ENCODE peak calls at places on chromosomes 6 and 20, in six cellular contexts. V is testis; S is fibroblast of lung; P is activated gamma-delta T cell; W is CD8-positive, alpha-beta T cell; R is amniotic stem cell. D is an unnamed sample.

GRCh38 chr6:44855562-44856494 is 468.3 kb downstream of the CDC5L start:
- DNase-seq in V (no peak), S (peak; percentile 87), P (no peak), W (no peak), R (no peak), D (no peak)

GRCh38 chr6:16319813-16320532 is 81.6 kb downstream of the GMPR start:
- DNase-seq in V (peak; percentile 93), S (peak; percentile 98), P (no peak), W (peak; percentile 78), R (peak; percentile 93), D (no peak)

GRCh38 chr6:138691595-138692057 is 81.9 kb upstream of the CCDC28A start:
- DNase-seq in V (no peak), S (peak; percentile 91), P (no peak), W (no peak), R (no peak), D (no peak)

GRCh38 chr20:60237981-60238380 is 279.8 kb downstream of the CDH26 start:
- DNase-seq in V (no peak), S (no peak), P (no peak), W (no peak), R (no peak), D (no peak)

GRCh38 chr6:154448448-154449096 is 61.9 kb downstream of the CNKSR3 start:
- DNase-seq in V (no peak), S (peak; percentile 94), P (no peak), W (no peak), R (peak; percentile 16), D (no peak)

GRCh38 chr6:128841518-128841917 is 41.4 kb upstream of the LAMA2 start:
- DNase-seq in V (no peak), S (no peak), P (no peak), W (no peak), R (no peak), D (no peak)

GRCh38 chr6:134415681-134416080 is 97.8 kb upstream of the SGK1 start:
- DNase-seq in V (no peak), S (no peak), P (no peak), W (no peak), R (no peak), D (no peak)

GRCh38 chr6:160077526-160077925 is 44.1 kb upstream of the SLC22A1 start:
- DNase-seq in V (no peak), S (peak; percentile 56), P (no peak), W (no peak), R (peak; percentile 11), D (no peak)

GRCh38 chr6:170497845-170498281 is 55.2 kb downstream of the PSMB1 start:
- DNase-seq in V (no peak), S (peak; percentile 12), P (no peak), W (no peak), R (no peak), D (no peak)

GRCh38 chr6:16762547-16763477 is 1.6 kb upstream of the ATXN1 start:
- DNase-seq in V (peak; percentile 46), S (peak; percentile 94), P (peak; percentile 24), W (peak; percentile 62), R (peak; percentile 72), D (no peak)

GRCh38 chr6:11744753-11745152 is 33.9 kb downstream of the ADTRP start:
- DNase-seq in V (peak; percentile 52), S (peak; percentile 86), P (no peak), W (no peak), R (no peak), D (no peak)

GRCh38 chr20:10239954-10240353 is 21.3 kb downstream of the SNAP25 start:
- DNase-seq in V (no peak), S (no peak), P (no peak), W (no peak), R (no peak), D (no peak)

GRCh38 chr20:752263-752662 is 16.0 kb downstream of the SLC52A3 start:
- DNase-seq in V (no peak), S (no peak), P (no peak), W (no peak), R (no peak), D (no peak)

GRCh38 chr6:73923899-73924485 is 228.0 kb downstream of the CD109 start:
- DNase-seq in V (no peak), S (no peak), P (no peak), W (no peak), R (no peak), D (no peak)

GRCh38 chr6:158018851-158019361 is 37.2 kb downstream of the SYNJ2 start:
- DNase-seq in V (no peak), S (peak; percentile 87), P (no peak), W (no peak), R (peak; percentile 55), D (no peak)

GRCh38 chr20:44849712-44850111 is 35.8 kb upstream of the YWHAB start:
- DNase-seq in V (no peak), S (no peak), P (no peak), W (no peak), R (no peak), D (no peak)

GRCh38 chr6:36323062-36323461 is 13.6 kb downstream of the BNIP5 start:
- DNase-seq in V (no peak), S (no peak), P (no peak), W (no peak), R (no peak), D (no peak)

GRCh38 chr6:9890469-9890868 is 524.4 kb downstream of the TFAP2A start:
- DNase-seq in V (no peak), S (no peak), P (no peak), W (no peak), R (no peak), D (no peak)

GRCh38 chr20:34562643-34563042 is 4.1 kb downstream of the MAP1LC3A start:
- DNase-seq in V (no peak), S (peak; percentile 6), P (no peak), W (no peak), R (no peak), D (no peak)

GRCh38 chr6:41450581-41450980 is 95.6 kb upstream of the FOXP4 start:
- DNase-seq in V (no peak), S (no peak), P (no peak), W (no peak), R (no peak), D (no peak)

GRCh38 chr20:34510575-34510974 is 5.6 kb upstream of the DYNLRB1 start:
- DNase-seq in V (no peak), S (no peak), P (no peak), W (no peak), R (no peak), D (no peak)

GRCh38 chr6:56677559-56677958 is 34.9 kb upstream of the DST start:
- DNase-seq in V (no peak), S (peak; percentile 60), P (no peak), W (no peak), R (no peak), D (no peak)

GRCh38 chr6:169145476-169145875 is 108.2 kb downstream of the THBS2 start:
- DNase-seq in V (no peak), S (no peak), P (no peak), W (no peak), R (no peak), D (no peak)

GRCh38 chr6:109183109-109183508 is 87.8 kb downstream of the CEP57L1 start:
- DNase-seq in V (no peak), S (no peak), P (no peak), W (no peak), R (no peak), D (no peak)

GRCh38 chr6:82208914-82209313 is 38.6 kb downstream of the IBTK start:
- DNase-seq in V (no peak), S (no peak), P (no peak), W (no peak), R (no peak), D (no peak)

GRCh38 chr20:3818155-3819151 is 1.9 kb upstream of the AP5S1 start:
- DNase-seq in V (peak; percentile 86), S (peak; percentile 74), P (no peak), W (no peak), R (peak; percentile 86), D (no peak)

GRCh38 chr6:55694148-55694547 is 115.2 kb upstream of the HMGCLL1 start:
- DNase-seq in V (no peak), S (peak; percentile 87), P (no peak), W (no peak), R (no peak), D (no peak)

GRCh38 chr20:42714298-42715141 is 475.2 kb downstream of the PTPRT start:
- DNase-seq in V (no peak), S (no peak), P (no peak), W (no peak), R (no peak), D (no peak)

GRCh38 chr20:12808006-12808567 is 200.7 kb upstream of the SPTLC3 start:
- DNase-seq in V (no peak), S (no peak), P (no peak), W (no peak), R (no peak), D (no peak)

GRCh38 chr6:105280033-105280432 is 100.2 kb upstream of the POPDC3 start:
- DNase-seq in V (no peak), S (no peak), P (no peak), W (no peak), R (no peak), D (no peak)

GRCh38 chr6:141475269-141475668 is 657.5 kb upstream of the GJE1 start:
- DNase-seq in V (no peak), S (no peak), P (no peak), W (no peak), R (no peak), D (no peak)

GRCh38 chr20:17485017-17485416 is 46.2 kb downstream of the BFSP1 start:
- DNase-seq in V (no peak), S (no peak), P (no peak), W (no peak), R (no peak), D (no peak)

GRCh38 chr6:140541288-140541687 is 1166.8 kb upstream of the CITED2 start:
- DNase-seq in V (no peak), S (peak; percentile 56), P (no peak), W (no peak), R (no peak), D (no peak)

GRCh38 chr6:24743265-24743943 is 24.4 kb upstream of the C6orf62 start:
- DNase-seq in V (no peak), S (peak; percentile 98), P (no peak), W (no peak), R (peak; percentile 44), D (no peak)

GRCh38 chr6:12097791-12098190 is 85.7 kb downstream of the HIVEP1 start:
- DNase-seq in V (no peak), S (peak; percentile 37), P (no peak), W (no peak), R (no peak), D (no peak)

GRCh38 chr6:7590918-7591302 is 912 bp downstream of the SNRNP48 start:
- DNase-seq in V (no peak), S (peak; percentile 22), P (no peak), W (no peak), R (no peak), D (no peak)

GRCh38 chr6:61886608-61887259 is 399.3 kb downstream of the KHDRBS2 start:
- DNase-seq in V (no peak), S (no peak), P (no peak), W (no peak), R (no peak), D (no peak)

D was measured in cortex of kidney.